ENCODE peak calls at places on chromosome 12, in six cellular contexts. J is SK-N-SH treated with all-trans-retinoic acid at 6 μM for 48 hours, L is IMR-90, X is Right ventricle myocardium superior, Y is left lung, A is Panc1. T is an unnamed sample.

GRCh38 chr12:93653079-93653478 is 24.1 kb upstream of the CRADD start:
- ATAC-seq in J (no peak), L (no peak), X (no peak), Y (no peak), A (no peak), T (peak; percentile 66)

GRCh38 chr12:14710632-14711324 is 14.4 kb upstream of the GUCY2C start:
- ATAC-seq in J (no peak), L (no peak), X (no peak), Y (no peak), A (no peak), T (no peak)

GRCh38 chr12:95446511-95446910 is 27.4 kb upstream of the METAP2 start:
- ATAC-seq in J (no peak), L (peak; percentile 76), X (peak; percentile 83), Y (peak; percentile 85), A (no peak), T (no peak)

GRCh38 chr12:109477963-109478315 is 505 bp downstream of the UBE3B start:
- ATAC-seq in J (no peak), L (no peak), X (no peak), Y (no peak), A (peak; percentile 7), T (no peak)

GRCh38 chr12:25151476-25151875 is 43.5 kb downstream of the DNAI7 start:
- ATAC-seq in J (peak; percentile 100), L (peak; percentile 98), X (peak; percentile 29), Y (peak; percentile 76), A (peak; percentile 78), T (no peak)

GRCh38 chr12:112977641-112978040 is 678 bp upstream of the OAS2 start:
- ATAC-seq in J (no peak), L (no peak), X (no peak), Y (no peak), A (peak; percentile 33), T (no peak)

GRCh38 chr12:77122236-77122635 is 56.9 kb upstream of the E2F7 start:
- ATAC-seq in J (peak; percentile 97), L (peak; percentile 89), X (no peak), Y (peak; percentile 77), A (peak; percentile 81), T (no peak)

GRCh38 chr12:53645191-53645590 is 19.0 kb upstream of the ATF7 start:
- ATAC-seq in J (no peak), L (no peak), X (no peak), Y (no peak), A (no peak), T (no peak)

GRCh38 chr12:108653082-108653516 is 19.4 kb upstream of the SELPLG start:
- ATAC-seq in J (no peak), L (no peak), X (no peak), Y (no peak), A (peak; percentile 37), T (peak; percentile 37)

GRCh38 chr12:11719678-11720099 is 70.2 kb downstream of the ETV6 start:
- ATAC-seq in J (peak; percentile 82), L (peak; percentile 91), X (peak; percentile 63), Y (peak; percentile 69), A (peak; percentile 70), T (no peak)

T was measured in activated CD4-positive, CD25-positive, alpha-beta regulatory T cell treated with anti-CD3 and anti-CD28 coated beads, Interleukin-2, amount 50 U/mL, for 24 hours.